ENCODE peak calls at places on chromosome 22, in nine cellular contexts. N is left ventricle myocardium inferior; W is stomach; H is mesendoderm; T is endodermal cell; U is naive thymus-derived CD4-positive, alpha-beta T cell; Z is heart right ventricle; D is CD8-positive, alpha-beta memory T cell; X is endothelial cell of umbilical vein. I is an unnamed sample. For H3K4me1 and H3K36me3, the result is how much of the 10 kb centered on the place peaks cover.

GRCh38 chr22:39220897-39221850 is 23.6 kb downstream of the PDGFB start:
- DNase-seq in N (no peak), W (no peak), H (no peak), T (peak), U (no peak), Z (no peak), D (no peak), X (no peak), I (no peak)

GRCh38 chr22:30763815-30764686 is 69.4 kb downstream of the OSBP2 start:
- DNase-seq in N (no peak), W (peak), H (peak), T (peak), U (peak), Z (peak), D (peak), X (peak), I (no peak)

GRCh38 chr22:47836957-47837356 is 1074.5 kb downstream of the TBC1D22A start:
- DNase-seq in N (no peak), W (no peak), H (peak), T (no peak), U (no peak), Z (no peak), D (no peak), X (no peak), I (no peak)

GRCh38 chr22:48646216-48646925 is 1181.3 kb downstream of the BRD1 start:
- DNase-seq in N (no peak), W (no peak), H (no peak), T (no peak), U (no peak), Z (no peak), D (no peak), X (no peak), I (no peak)

GRCh38 chr22:20436309-20437252 is 1.0 kb downstream of the SCARF2 start:
- DNase-seq in N (no peak), W (no peak), H (peak), T (peak), U (no peak), Z (no peak), D (no peak), X (peak), I (no peak)

GRCh38 chr22:46758867-46759290 is 3.6 kb upstream of the TBC1D22A start:
- DNase-seq in N (no peak), W (peak), H (peak), T (peak), U (peak), Z (no peak), D (peak), X (peak), I (no peak)

GRCh38 chr22:38871360-38872171 is 450 bp downstream of the CBX6 start:
- DNase-seq in N (no peak), W (peak), H (peak), T (peak), U (peak), Z (no peak), D (peak), X (no peak), I (no peak)

GRCh38 chr22:38869663-38870062 is 2.4 kb downstream of the CBX6 start:
- DNase-seq in N (no peak), W (no peak), H (no peak), T (peak), U (no peak), Z (no peak), D (no peak), X (no peak), I (no peak)

GRCh38 chr22:41565403-41566054 is 4.7 kb downstream of the CSDC2 start:
- DNase-seq in N (no peak), W (no peak), H (peak), T (peak), U (no peak), Z (no peak), D (no peak), X (peak), I (no peak)

GRCh38 chr22:39519681-39520053 is 695 bp upstream of the ATF4 start:
- DNase-seq in N (peak), W (peak), H (peak), T (no peak), U (no peak), Z (peak), D (no peak), X (no peak), I (no peak)

GRCh38 chr22:19756288-19757128 is 4.1 kb upstream of the TBX1 start:
- DNase-seq in N (no peak), W (peak), H (peak), T (peak), U (peak), Z (no peak), D (peak), X (peak), I (no peak)

GRCh38 chr22:30511109-30511508 is 5.6 kb upstream of the SEC14L4 start:
- DNase-seq in N (no peak), W (no peak), H (no peak), T (no peak), U (no peak), Z (no peak), D (no peak), X (no peak), I (no peak)

GRCh38 chr22:49209452-49210195 is 618.0 kb downstream of the BRD1 start:
- DNase-seq in N (peak), W (peak), H (no peak), T (peak), U (no peak), Z (no peak), D (no peak), X (no peak), I (no peak)

GRCh38 chr22:19612866-19613572 is 88.8 kb upstream of the CLDN5 start:
- DNase-seq in N (no peak), W (no peak), H (no peak), T (no peak), U (no peak), Z (no peak), D (no peak), X (no peak), I (no peak)

GRCh38 chr22:20434264-20434751 is 3.3 kb downstream of the SCARF2 start:
- DNase-seq in N (no peak), W (no peak), H (no peak), T (no peak), U (no peak), Z (no peak), D (no peak), X (no peak), I (no peak)

GRCh38 chr22:41517172-41518047 is 26.9 kb downstream of the POLR3H start:
- DNase-seq in N (peak), W (peak), H (peak), T (peak), U (no peak), Z (peak), D (peak), X (peak), I (peak)

GRCh38 chr22:43592470-43592869 is 180.7 kb downstream of the MPPED1 start:
- DNase-seq in N (no peak), W (no peak), H (peak), T (peak), U (no peak), Z (no peak), D (no peak), X (no peak), I (no peak)

GRCh38 chr22:22348127-22348814 is 103.7 kb downstream of the VPREB1 start:
- DNase-seq in N (no peak), W (no peak), H (peak), T (peak), U (no peak), Z (no peak), D (no peak), X (no peak), I (no peak)

GRCh38 chr22:43388420-43388851 is 23.4 kb upstream of the MPPED1 start:
- DNase-seq in N (peak), W (peak), H (peak), T (peak), U (peak), Z (peak), D (peak), X (peak), I (no peak)

GRCh38 chr22:39380331-39380730 is 19.2 kb upstream of the TAB1 start:
- DNase-seq in N (no peak), W (no peak), H (no peak), T (no peak), U (no peak), Z (no peak), D (no peak), X (no peak), I (no peak)

GRCh38 chr22:48223488-48224190 is 1461.2 kb downstream of the TBC1D22A start:
- DNase-seq in N (no peak), W (no peak), H (no peak), T (no peak), U (no peak), Z (no peak), D (no peak), X (no peak), I (no peak)

GRCh38 chr22:37748659-37749058 is 51.8 kb downstream of the TRIOBP start:
- DNase-seq in N (no peak), W (no peak), H (no peak), T (no peak), U (no peak), Z (no peak), D (no peak), X (no peak), I (no peak)
- H3K4me1 ChIP-seq in N (half or more), W (half or more), H (under half), T (under half), U (under half), Z (half or more), D (under half), X (half or more), I (half or more)

GRCh38 chr22:50219800-50220602 is 19.2 kb downstream of the SELENOO start:
- DNase-seq in N (no peak), W (no peak), H (no peak), T (peak), U (no peak), Z (no peak), D (no peak), X (no peak), I (no peak)

GRCh38 chr22:50222508-50222907 is 21.7 kb downstream of the SELENOO start:
- DNase-seq in N (no peak), W (no peak), H (no peak), T (peak), U (no peak), Z (no peak), D (no peak), X (no peak), I (no peak)

GRCh38 chr22:50218996-50219727 is 18.4 kb downstream of the SELENOO start:
- DNase-seq in N (peak), W (peak), H (peak), T (peak), U (no peak), Z (peak), D (no peak), X (peak), I (no peak)

GRCh38 chr22:50221410-50222300 is 20.8 kb downstream of the SELENOO start:
- DNase-seq in N (no peak), W (no peak), H (no peak), T (peak), U (no peak), Z (no peak), D (no peak), X (no peak), I (no peak)

DNA sequence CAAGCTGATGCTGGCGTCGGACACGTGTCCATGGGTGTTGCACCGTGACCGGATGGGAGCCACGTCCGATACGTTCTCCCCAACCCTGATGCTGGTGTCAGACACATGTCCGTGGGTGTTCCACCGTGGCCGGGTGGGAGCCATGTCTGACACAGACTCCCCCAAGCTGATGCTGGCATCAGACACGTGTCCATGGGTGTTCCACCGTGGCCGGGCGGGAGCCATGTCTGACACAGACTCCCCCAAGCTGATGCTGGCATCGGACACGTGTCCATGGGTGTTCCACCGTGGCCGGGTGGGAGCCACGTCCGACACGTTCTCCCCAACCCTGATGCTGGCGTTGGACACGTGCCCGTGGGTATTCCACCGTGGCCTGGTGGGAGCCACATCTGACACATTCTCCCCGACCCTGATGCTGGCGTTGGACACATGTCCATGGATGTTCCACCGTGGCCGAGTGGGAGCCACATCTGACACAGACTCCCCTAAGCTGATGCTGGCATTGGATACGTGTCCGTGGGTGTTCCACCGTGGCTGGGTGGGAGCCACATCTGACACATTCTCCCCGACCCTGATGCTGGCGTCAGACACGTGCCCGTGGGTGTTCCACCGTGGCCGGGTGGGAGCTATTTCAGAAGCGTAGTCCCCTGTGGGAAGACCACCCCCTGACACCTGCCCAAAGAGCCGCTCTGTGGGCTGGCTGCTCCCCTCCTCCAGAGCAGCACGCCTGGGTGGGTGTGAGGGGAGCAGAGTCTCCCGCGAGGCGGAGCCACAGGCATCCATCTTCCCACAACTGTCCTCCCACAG is 20.0 kb downstream of the SELENOO start:
- DNase-seq in N (no peak), W (no peak), H (no peak), T (peak), U (no peak), Z (no peak), D (no peak), X (no peak), I (no peak)
- H3K36me3 ChIP-seq in N (half or more), W (half or more), H (under half), T (under half), U (half or more), Z (half or more), D (under half), X (under half), I (half or more)

GRCh38 chr22:32122899-32123298 is 36.2 kb downstream of the C22orf42 start:
- DNase-seq in N (no peak), W (no peak), H (no peak), T (no peak), U (no peak), Z (no peak), D (no peak), X (no peak), I (no peak)
- H3K4me3 ChIP-seq in N (no peak), W (no peak), H (no peak), T (no peak), U (no peak), Z (no peak), D (no peak), X (no peak), I (no peak)

GRCh38 chr22:45316796-45317526 is 7.2 kb downstream of the FAM118A start:
- DNase-seq in N (no peak), W (no peak), H (no peak), T (no peak), U (no peak), Z (no peak), D (no peak), X (no peak), I (no peak)

GRCh38 chr22:45312856-45313255 is 3.1 kb downstream of the FAM118A start:
- DNase-seq in N (no peak), W (no peak), H (peak), T (peak), U (no peak), Z (no peak), D (no peak), X (no peak), I (no peak)

GRCh38 chr22:45312415-45312814 is 2.7 kb downstream of the FAM118A start:
- DNase-seq in N (no peak), W (no peak), H (no peak), T (no peak), U (no peak), Z (no peak), D (no peak), X (no peak), I (no peak)

GRCh38 chr22:45314054-45314721 is 4.5 kb downstream of the FAM118A start:
- DNase-seq in N (no peak), W (no peak), H (peak), T (no peak), U (no peak), Z (no peak), D (no peak), X (no peak), I (no peak)

GRCh38 chr22:45314789-45315188 is 5.1 kb downstream of the FAM118A start:
- DNase-seq in N (no peak), W (no peak), H (no peak), T (no peak), U (no peak), Z (no peak), D (no peak), X (no peak), I (no peak)
- H3K4me1 ChIP-seq in N (half or more), W (under half), H (under half), T (under half), U (under half), Z (half or more), D (half or more), X (under half), I (half or more)

GRCh38 chr22:17808688-17809403 is 34.6 kb upstream of the BID start:
- DNase-seq in N (no peak), W (no peak), H (no peak), T (peak), U (no peak), Z (no peak), D (no peak), X (no peak), I (no peak)
- H3K36me3 ChIP-seq in N (half or more), W (half or more), H (under half), T (under half), U (under half), Z (half or more), D (under half), X (under half), I (under half)

GRCh38 chr22:44663256-44663999 is 38.6 kb upstream of the PRR5 start:
- DNase-seq in N (no peak), W (no peak), H (no peak), T (no peak), U (no peak), Z (no peak), D (no peak), X (no peak), I (no peak)

GRCh38 chr22:44665115-44665514 is 36.9 kb upstream of the PRR5 start:
- DNase-seq in N (peak), W (no peak), H (no peak), T (peak), U (no peak), Z (peak), D (no peak), X (no peak), I (no peak)

GRCh38 chr22:44666207-44666585 is 35.8 kb upstream of the PRR5 start:
- DNase-seq in N (no peak), W (no peak), H (no peak), T (no peak), U (no peak), Z (no peak), D (no peak), X (no peak), I (no peak)

GRCh38 chr22:44661659-44662569 is 40.1 kb upstream of the PRR5 start:
- DNase-seq in N (no peak), W (no peak), H (no peak), T (no peak), U (no peak), Z (no peak), D (no peak), X (no peak), I (no peak)

GRCh38 chr22:44664149-44664548 is 37.9 kb upstream of the PRR5 start:
- DNase-seq in N (peak), W (peak), H (no peak), T (no peak), U (peak), Z (peak), D (peak), X (peak), I (no peak)
- H3K4me3 ChIP-seq in N (no peak), W (no peak), H (no peak), T (no peak), U (peak), Z (no peak), D (peak), X (no peak), I (no peak)

DNA sequence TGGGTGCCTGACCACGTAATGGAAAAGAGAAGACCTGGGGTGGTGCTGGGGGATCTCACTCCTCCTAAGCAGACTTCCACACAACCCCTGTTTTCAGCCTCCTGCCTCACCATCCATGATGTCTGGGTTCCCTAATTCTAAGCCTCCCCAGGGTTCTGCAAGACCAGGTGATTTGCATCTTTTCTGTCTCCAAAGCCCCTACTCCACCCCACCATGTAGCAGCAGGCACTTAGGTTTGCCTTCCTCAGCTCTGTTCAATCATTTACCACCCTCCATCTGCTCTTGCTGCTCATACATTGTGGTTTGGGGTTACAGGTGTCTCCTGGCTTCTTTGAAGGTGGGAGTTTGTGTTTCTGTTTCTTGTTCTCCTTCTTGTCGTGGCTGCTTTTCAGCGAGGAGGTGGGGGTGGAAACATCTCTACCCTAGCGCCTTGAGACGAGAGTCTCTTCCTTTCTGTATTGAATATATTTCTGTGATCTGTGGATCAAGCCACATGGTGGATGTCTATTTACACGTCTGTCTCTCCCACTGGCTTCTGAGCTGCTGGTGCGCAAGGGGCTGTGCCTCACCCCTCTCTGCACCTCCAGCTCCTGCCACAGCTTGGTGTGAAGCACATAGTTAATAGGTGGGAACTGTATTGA is 6.6 kb upstream of the SSTR3 start:
- DNase-seq in N (no peak), W (no peak), H (no peak), T (no peak), U (peak), Z (no peak), D (peak), X (no peak), I (no peak)
- H3K4me1 ChIP-seq in N (under half), W (under half), H (under half), T (under half), U (half or more), Z (under half), D (half or more), X (under half), I (under half)

GRCh38 chr22:45272498-45272897 is 12.3 kb upstream of the UPK3A start:
- DNase-seq in N (no peak), W (no peak), H (no peak), T (no peak), U (no peak), Z (no peak), D (no peak), X (no peak), I (no peak)
- H3K36me3 ChIP-seq in N (under half), W (under half), H (under half), T (under half), U (under half), Z (under half), D (under half), X (under half), I (under half)

DNA sequence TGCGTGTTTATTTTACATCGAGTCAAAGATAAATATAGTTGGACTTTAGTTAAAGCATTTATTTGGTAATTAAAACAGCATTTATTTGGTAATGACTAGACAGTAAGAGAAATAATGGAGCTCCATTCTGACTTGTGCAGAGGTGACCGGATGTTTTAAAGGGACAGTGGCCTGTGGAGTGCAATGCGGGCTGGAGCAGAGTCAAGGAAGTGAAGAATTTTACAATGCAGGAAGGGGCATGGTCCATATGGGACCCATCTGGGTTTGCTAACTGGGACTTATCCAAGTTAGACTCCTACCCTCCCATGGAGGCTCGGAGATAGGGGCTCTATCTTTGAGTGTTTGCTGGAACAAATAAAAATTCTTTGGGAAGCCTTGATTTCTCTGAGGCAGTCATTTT is 59.9 kb upstream of the MYO18B start:
- DNase-seq in N (no peak), W (no peak), H (no peak), T (no peak), U (no peak), Z (no peak), D (no peak), X (no peak), I (no peak)
- H3K4me3 ChIP-seq in N (no peak), W (no peak), H (no peak), T (no peak), U (no peak), Z (no peak), D (no peak), X (no peak), I (no peak)

GRCh38 chr22:29311468-29312217 is 3.9 kb downstream of the RASL10A start:
- DNase-seq in N (no peak), W (no peak), H (no peak), T (no peak), U (no peak), Z (peak), D (no peak), X (no peak), I (no peak)
- H3K4me1 ChIP-seq in N (half or more), W (half or more), H (under half), T (under half), U (under half), Z (half or more), D (under half), X (under half), I (half or more)